ENCODE peak calls at places on chromosome 9, in seven cellular contexts. F is esophagus muscularis mucosa, L is sigmoid colon, B is suprapubic skin, Y is H1, M is HepG2, C is stomach. K is an unnamed sample.

GRCh38 chr9:6000955-6001354 is 14.5 kb downstream of the RANBP6 start:
- DNase-seq in C (no peak), F (no peak), Y (no peak), L (no peak), M (no peak), B (no peak), K (no peak)

GRCh38 chr9:104864675-104865104 is 63.3 kb downstream of the ABCA1 start:
- DNase-seq in L (no peak), F (no peak), Y (no peak), B (no peak), M (no peak), C (no peak), K (no peak)

GRCh38 chr9:33619666-33620404 is 95.8 kb downstream of the ANKRD18B start:
- DNase-seq in F (no peak), L (no peak), Y (no peak), M (peak), B (no peak), C (no peak), K (no peak)

GRCh38 chr9:2663486-2663885 is 41.9 kb downstream of the VLDLR start:
- DNase-seq in C (no peak), F (no peak), B (no peak), M (no peak), Y (no peak), L (no peak), K (no peak)

GRCh38 chr9:85223506-85224108 is 518.1 kb downstream of the AGTPBP1 start:
- DNase-seq in M (no peak), L (no peak), B (no peak), C (no peak), F (no peak), Y (no peak), K (no peak)

GRCh38 chr9:8876303-8876702 is 1076.7 kb upstream of the DMAC1 start:
- DNase-seq in F (no peak), L (no peak), C (no peak), M (no peak), B (no peak), Y (no peak), K (no peak)

GRCh38 chr9:87594218-87594617 is 96.6 kb downstream of the DAPK1 start:
- DNase-seq in F (no peak), L (no peak), M (no peak), C (no peak), Y (no peak), B (no peak), K (no peak)

GRCh38 chr9:81822263-81822865 is 105.9 kb upstream of the SPATA31D4 start:
- DNase-seq in F (no peak), C (no peak), M (no peak), B (no peak), L (no peak), Y (no peak), K (no peak)

GRCh38 chr9:72478993-72479392 is 42.4 kb upstream of the TMC1 start:
- DNase-seq in Y (no peak), C (no peak), L (no peak), F (no peak), B (no peak), M (no peak), K (no peak)

GRCh38 chr9:115964710-115965347 is 188.8 kb upstream of the PAPPA start:
- DNase-seq in F (no peak), Y (no peak), L (no peak), B (no peak), M (no peak), C (no peak), K (no peak)

GRCh38 chr9:122332083-122332482 is 38.7 kb upstream of the PTGS1 start:
- DNase-seq in Y (no peak), F (no peak), B (no peak), M (no peak), C (no peak), L (no peak), K (no peak)

GRCh38 chr9:77876091-77876490 is 155.5 kb downstream of the GNAQ start:
- DNase-seq in M (no peak), F (no peak), B (no peak), C (no peak), L (no peak), Y (no peak), K (no peak)

GRCh38 chr9:89603629-89604462 is 966 bp upstream of the GADD45G start:
- DNase-seq in F (no peak), C (peak), M (peak), B (peak), L (peak), Y (peak), K (peak)

GRCh38 chr9:106421772-106422171 is 441.2 kb upstream of the ZNF462 start:
- DNase-seq in B (no peak), M (no peak), F (no peak), C (no peak), L (no peak), Y (no peak), K (no peak)

GRCh38 chr9:121861501-121862180 is 210.2 kb downstream of the DAB2IP start:
- DNase-seq in F (no peak), Y (peak), C (peak), M (peak), L (no peak), B (no peak), K (peak)

GRCh38 chr9:114291886-114292590 is 30.9 kb upstream of the ORM1 start:
- DNase-seq in C (no peak), L (peak), Y (no peak), B (peak), M (no peak), F (no peak), K (peak)

GRCh38 chr9:21872696-21873095 is 70.3 kb downstream of the MTAP start:
- DNase-seq in F (no peak), B (no peak), C (no peak), L (no peak), Y (no peak), M (no peak), K (no peak)

GRCh38 chr9:131773911-131774379 is 34.1 kb upstream of the RAPGEF1 start:
- DNase-seq in L (no peak), B (no peak), Y (peak), C (peak), F (no peak), M (peak), K (peak)

GRCh38 chr9:86794356-86795046 is 152.8 kb downstream of the GAS1 start:
- DNase-seq in B (no peak), C (no peak), Y (no peak), M (no peak), F (peak), L (no peak), K (no peak)

GRCh38 chr9:126203313-126203712 is 123.3 kb upstream of the MVB12B start:
- DNase-seq in Y (no peak), M (no peak), L (no peak), F (peak), B (no peak), C (no peak), K (no peak)

GRCh38 chr9:127452481-127453092 is 1.3 kb downstream of the LRSAM1 start:
- DNase-seq in C (peak), F (no peak), M (peak), L (peak), Y (no peak), B (no peak), K (peak)

GRCh38 chr9:76403352-76403751 is 9.1 kb upstream of the RFK start:
- DNase-seq in F (no peak), Y (no peak), B (no peak), M (peak), L (no peak), C (no peak), K (no peak)

GRCh38 chr9:107389617-107390071 is 99.9 kb downstream of the KLF4 start:
- DNase-seq in M (peak), L (peak), C (peak), B (no peak), Y (no peak), F (no peak), K (peak)

GRCh38 chr9:8855046-8855445 is 1055.5 kb upstream of the DMAC1 start:
- DNase-seq in M (no peak), C (no peak), F (no peak), B (no peak), Y (no peak), L (no peak), K (no peak)

GRCh38 chr9:107624216-107624948 is 134.8 kb upstream of the KLF4 start:
- DNase-seq in M (no peak), L (peak), B (no peak), F (no peak), C (no peak), Y (no peak), K (no peak)

GRCh38 chr9:97993000-97993399 is 9.9 kb downstream of the ANP32B start:
- DNase-seq in C (no peak), B (no peak), M (no peak), Y (no peak), F (no peak), L (no peak), K (no peak)

GRCh38 chr9:69421908-69422801 is 97.1 kb downstream of the ENTREP1 start:
- DNase-seq in F (no peak), B (no peak), M (peak), C (peak), Y (peak), L (peak), K (peak)

GRCh38 chr9:128498911-128499310 is 5.6 kb upstream of the GLE1 start:
- DNase-seq in B (no peak), M (no peak), Y (no peak), C (no peak), L (no peak), F (no peak), K (no peak)

GRCh38 chr9:28915256-28915930 is 1342.1 kb upstream of the C9orf72 start:
- DNase-seq in M (no peak), F (no peak), C (peak), L (no peak), B (no peak), Y (no peak), K (peak)

GRCh38 chr9:118170032-118170955 is 466.1 kb downstream of the TLR4 start:
- DNase-seq in F (no peak), C (no peak), L (no peak), Y (peak), B (no peak), M (peak), K (peak)

GRCh38 chr9:90433398-90433890 is 209.2 kb downstream of the DIRAS2 start:
- DNase-seq in B (no peak), L (no peak), C (peak), M (no peak), F (peak), Y (peak), K (no peak)

GRCh38 chr9:70398145-70398556 is 16.3 kb downstream of the KLF9 start:
- DNase-seq in F (no peak), M (no peak), C (no peak), B (no peak), L (no peak), Y (no peak), K (no peak)

GRCh38 chr9:127118597-127119318 is 3.7 kb downstream of the ANGPTL2 start:
- DNase-seq in F (no peak), C (no peak), Y (no peak), L (peak), M (no peak), B (no peak), K (no peak)

GRCh38 chr9:76101472-76101871 is 211.0 kb downstream of the PCSK5 start:
- DNase-seq in M (no peak), L (no peak), Y (no peak), B (no peak), C (no peak), F (no peak), K (no peak)

GRCh38 chr9:17470015-17470414 is 108.9 kb upstream of the SH3GL2 start:
- DNase-seq in C (no peak), Y (no peak), L (no peak), F (no peak), B (no peak), M (no peak), K (no peak)

GRCh38 chr9:77454668-77455067 is 193.5 kb downstream of the GNA14 start:
- DNase-seq in B (no peak), Y (no peak), F (no peak), C (no peak), M (no peak), L (no peak), K (no peak)

GRCh38 chr9:29656641-29657406 is 2083.5 kb upstream of the C9orf72 start:
- DNase-seq in Y (no peak), F (no peak), L (no peak), B (no peak), M (no peak), C (no peak), K (no peak)

GRCh38 chr9:20599195-20599594 is 23.1 kb downstream of the MLLT3 start:
- DNase-seq in L (no peak), C (no peak), M (no peak), Y (no peak), B (no peak), F (no peak), K (no peak)

DNA sequence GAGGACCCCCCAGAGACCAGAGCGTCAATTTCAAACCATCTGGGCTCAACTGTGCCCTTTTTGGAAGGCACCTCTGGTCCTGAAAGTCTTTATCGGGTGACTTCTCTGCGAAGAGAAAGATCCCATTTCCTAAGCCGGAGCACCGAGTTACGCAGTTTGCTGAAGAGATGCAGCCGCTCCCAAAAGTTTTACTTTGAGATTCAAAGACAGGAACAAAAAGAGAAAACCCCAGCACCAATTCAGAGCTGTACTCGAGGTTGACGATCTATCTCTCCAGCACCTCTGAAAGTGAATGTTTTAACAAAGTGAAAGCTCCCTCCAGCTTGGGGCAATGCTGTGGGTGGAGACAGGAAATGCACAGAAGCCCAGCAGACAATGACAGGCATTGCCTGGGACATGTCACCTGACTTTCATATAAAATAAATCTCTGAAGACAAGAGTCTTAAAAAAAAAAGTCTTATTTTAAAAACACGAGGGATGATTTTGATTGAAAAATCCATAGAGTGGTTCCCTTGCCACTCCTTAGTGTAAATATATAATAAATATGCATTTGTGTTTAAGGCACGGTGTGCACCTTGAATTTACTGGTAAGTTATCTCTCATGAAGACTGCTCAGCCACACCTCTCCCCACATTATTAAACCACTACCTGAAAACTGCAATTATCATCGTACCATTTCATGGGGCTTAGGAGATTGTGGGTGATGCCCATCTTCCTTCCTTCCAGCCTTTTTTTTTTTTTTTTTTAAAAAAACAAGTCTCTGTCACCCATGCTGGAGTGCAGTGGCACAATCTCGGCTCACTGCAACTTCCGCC is 79.9 kb downstream of the FNBP1 start:
- DNase-seq in L (peak), Y (no peak), F (no peak), M (no peak), B (no peak), C (peak), K (peak)
- TF ChIP-seq POLR2AphosphoS5 in L (peak), Y (peak), F (peak), M (no peak), B (no peak), C (peak), K (peak)

GRCh38 chr9:14318934-14319513 is 5.1 kb upstream of the NFIB start:
- DNase-seq in Y (no peak), F (no peak), C (no peak), L (no peak), M (no peak), B (no peak), K (no peak)
- H3K27ac ChIP-seq in Y (no peak), F (peak), C (peak), L (peak), M (no peak), B (peak), K (peak)

GRCh38 chr9:111253742-111254437 is 76.1 kb downstream of the OR2K2 start:
- DNase-seq in F (no peak), B (no peak), Y (no peak), C (no peak), L (no peak), M (no peak), K (no peak)

GRCh38 chr9:111263116-111263515 is 66.9 kb downstream of the OR2K2 start:
- DNase-seq in M (no peak), Y (no peak), F (no peak), C (no peak), B (no peak), L (no peak), K (no peak)

GRCh38 chr9:111258209-111258877 is 71.7 kb downstream of the OR2K2 start:
- DNase-seq in C (no peak), F (no peak), B (no peak), Y (no peak), M (no peak), L (peak), K (no peak)
- TF ChIP-seq EP300 in C (no peak), F (no peak), B (no peak), Y (no peak), M (no peak), L (no peak), K (no peak)

GRCh38 chr9:133359420-133360175 is 3.2 kb downstream of the SURF2 start:
- DNase-seq in C (no peak), Y (peak), M (peak), F (no peak), L (no peak), B (no peak), K (no peak)
- TF ChIP-seq POLR2AphosphoS5 in C (no peak), Y (peak), M (no peak), F (no peak), L (no peak), B (no peak), K (no peak)

GRCh38 chr9:129694265-129694664 is 28.8 kb downstream of the PRRX2 start:
- DNase-seq in Y (no peak), C (no peak), B (no peak), L (no peak), F (no peak), M (no peak), K (no peak)

GRCh38 chr9:129697111-129697955 is 31.9 kb downstream of the PRRX2 start:
- DNase-seq in M (no peak), F (no peak), B (no peak), C (no peak), Y (peak), L (peak), K (peak)

GRCh38 chr9:129696803-129697110 is 31.3 kb downstream of the PRRX2 start:
- DNase-seq in C (no peak), M (no peak), L (no peak), B (no peak), Y (no peak), F (no peak), K (no peak)

GRCh38 chr9:129693741-129694140 is 28.3 kb downstream of the PRRX2 start:
- DNase-seq in Y (no peak), L (no peak), M (no peak), F (no peak), B (no peak), C (no peak), K (no peak)

GRCh38 chr9:129695870-129696269 is 30.4 kb downstream of the PRRX2 start:
- DNase-seq in C (no peak), M (no peak), L (no peak), B (no peak), Y (no peak), F (no peak), K (no peak)
- H3K27ac ChIP-seq in C (peak), M (no peak), L (no peak), B (peak), Y (no peak), F (peak), K (no peak)

GRCh38 chr9:123763910-123764588 is 165.9 kb downstream of the DENND1A start:
- DNase-seq in M (no peak), F (no peak), L (no peak), Y (no peak), C (no peak), B (no peak), K (no peak)
- TF ChIP-seq EP300 in M (no peak), F (no peak), L (no peak), Y (no peak), C (no peak), B (no peak), K (no peak)

GRCh38 chr9:100408541-100409175 is 18.3 kb upstream of the MSANTD3 start:
- DNase-seq in C (no peak), M (no peak), Y (peak), B (no peak), F (peak), L (no peak), K (no peak)

GRCh38 chr9:100409176-100409556 is 17.8 kb upstream of the MSANTD3 start:
- DNase-seq in C (no peak), Y (no peak), M (no peak), L (no peak), F (no peak), B (no peak), K (no peak)

GRCh38 chr9:100413839-100414420 is 13.0 kb upstream of the MSANTD3 start:
- DNase-seq in Y (peak), B (no peak), M (no peak), L (no peak), F (peak), C (no peak), K (no peak)

GRCh38 chr9:100406962-100407361 is 20.0 kb upstream of the MSANTD3 start:
- DNase-seq in B (no peak), M (no peak), C (no peak), L (no peak), F (peak), Y (no peak), K (no peak)

DNA sequence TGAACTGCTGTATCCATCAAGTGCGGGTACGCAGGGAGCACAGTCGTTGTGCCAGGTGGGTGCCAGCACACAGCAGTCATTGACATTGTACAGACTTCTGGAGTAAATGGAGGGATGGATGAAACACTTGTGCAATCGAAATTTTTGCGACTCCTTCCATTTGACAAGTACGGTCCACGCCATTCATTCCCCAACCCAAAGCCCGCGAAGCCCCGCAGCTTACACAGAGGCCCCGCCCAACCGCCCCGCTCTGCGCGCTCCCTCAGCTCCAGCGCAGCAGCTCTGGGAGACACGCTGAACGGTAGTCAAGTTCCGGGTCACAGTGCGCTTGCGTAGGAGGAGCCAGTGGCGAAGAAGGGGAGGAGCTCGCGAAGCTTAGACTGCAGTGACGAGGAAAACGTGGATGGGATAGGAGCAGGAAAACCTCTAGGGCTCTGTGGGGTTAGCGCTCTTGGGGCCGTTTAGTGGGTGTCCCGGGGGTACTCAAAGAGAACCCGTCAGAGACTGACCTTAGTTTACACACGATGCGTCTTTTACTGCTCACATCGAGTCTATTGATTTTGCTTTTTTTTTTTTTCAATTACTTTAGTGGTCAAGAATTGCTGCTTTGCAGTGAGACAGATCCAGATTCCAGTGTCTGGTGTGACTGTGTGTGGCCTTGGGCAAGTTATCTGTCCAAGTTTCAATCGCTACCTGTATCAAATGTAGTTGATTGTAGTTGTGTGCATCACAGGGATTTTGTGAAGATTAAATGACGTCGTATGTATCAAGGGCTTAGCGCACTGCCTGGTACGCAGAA is 15.3 kb upstream of the MSANTD3 start:
- DNase-seq in B (peak), M (peak), F (peak), Y (peak), C (peak), L (peak), K (peak)
- TF ChIP-seq POLR2AphosphoS5 in B (no peak), M (peak), F (peak), Y (peak), C (peak), L (no peak), K (peak)

GRCh38 chr9:27441741-27442070 is 82.4 kb upstream of the IFNK start:
- DNase-seq in L (no peak), C (no peak), Y (no peak), M (no peak), F (no peak), B (no peak), K (no peak)
- H3K27ac ChIP-seq in L (no peak), C (no peak), Y (no peak), M (no peak), F (no peak), B (no peak), K (peak)